ENCODE peak calls at places on chromosome 16, in nine cellular contexts. H, R, N, S, V, G, Y, A and W are unnamed samples.

GRCh38 chr16:52613508-52613907 is 66.6 kb upstream of the TOX3 start:
- DNase-seq in H (no peak), R (no peak), N (no peak), S (no peak), V (no peak), G (no peak), Y (no peak), A (no peak), W (no peak)

GRCh38 chr16:69848635-69849545 is 86.8 kb downstream of the WWP2 start:
- DNase-seq in H (no peak), R (no peak), N (peak), S (no peak), V (no peak), G (no peak), Y (peak), A (no peak), W (peak)

GRCh38 chr16:14303654-14304394 is 232.7 kb downstream of the MRTFB start:
- DNase-seq in H (no peak), R (no peak), N (peak), S (no peak), V (no peak), G (no peak), Y (no peak), A (no peak), W (no peak)

GRCh38 chr16:83972256-83973008 is 4.4 kb downstream of the NECAB2 start:
- DNase-seq in H (no peak), R (no peak), N (no peak), S (no peak), V (no peak), G (no peak), Y (no peak), A (peak), W (no peak)

GRCh38 chr16:51813609-51814008 is 662.5 kb upstream of the SALL1 start:
- DNase-seq in H (no peak), R (no peak), N (no peak), S (no peak), V (no peak), G (no peak), Y (no peak), A (no peak), W (no peak)

GRCh38 chr16:66020642-66021041 is 345.8 kb upstream of the CDH5 start:
- DNase-seq in H (no peak), R (no peak), N (peak), S (no peak), V (no peak), G (no peak), Y (no peak), A (no peak), W (no peak)

GRCh38 chr16:13906426-13907089 is 13.4 kb upstream of the ERCC4 start:
- DNase-seq in H (no peak), R (no peak), N (no peak), S (no peak), V (no peak), G (no peak), Y (no peak), A (no peak), W (no peak)

GRCh38 chr16:57985204-57986121 is 14.5 kb upstream of the CNGB1 start:
- DNase-seq in H (no peak), R (no peak), N (no peak), S (no peak), V (no peak), G (no peak), Y (no peak), A (no peak), W (no peak)

GRCh38 chr16:17301593-17302135 is 169.1 kb downstream of the XYLT1 start:
- DNase-seq in H (no peak), R (no peak), N (no peak), S (no peak), V (no peak), G (no peak), Y (no peak), A (peak), W (no peak)

GRCh38 chr16:89198417-89199240 is 1.7 kb downstream of the SLC22A31 start:
- DNase-seq in H (no peak), R (no peak), N (no peak), S (no peak), V (no peak), G (no peak), Y (no peak), A (no peak), W (no peak)

GRCh38 chr16:70158261-70158939 is 15.2 kb upstream of the CLEC18C start:
- DNase-seq in H (no peak), R (no peak), N (no peak), S (no peak), V (no peak), G (no peak), Y (no peak), A (peak), W (no peak)

GRCh38 chr16:49755291-49755611 is 100.7 kb downstream of the ZNF423 start:
- DNase-seq in H (no peak), R (no peak), N (no peak), S (no peak), V (no peak), G (no peak), Y (no peak), A (no peak), W (no peak)

GRCh38 chr16:17369441-17369951 is 101.3 kb downstream of the XYLT1 start:
- DNase-seq in H (peak), R (no peak), N (no peak), S (peak), V (no peak), G (peak), Y (no peak), A (peak), W (no peak)

GRCh38 chr16:53805113-53805512 is 101.2 kb downstream of the FTO start:
- DNase-seq in H (no peak), R (no peak), N (no peak), S (no peak), V (no peak), G (no peak), Y (no peak), A (no peak), W (no peak)